ENCODE peak calls at places on chromosomes 12 and 14, in seven cellular contexts. One of them, this sample, is unnamed.
A peak's percentile ranks its signal among the peaks of the same experiment; 100 is the strongest.

GRCh38 chr14:65280653-65281052 is 131.9 kb upstream of the FUT8 start:
- DNase-seq in GM23338: no peak
- DNase-seq in endothelial cell: no peak
- DNase-seq in astrocyte of the cerebellum: no peak
- DNase-seq in brain microvascular endothelial cell: no peak
- DNase-seq in NB4: no peak
- DNase-seq in endothelial cell of umbilical vein: no peak
- DNase-seq in this sample: no peak

GRCh38 chr14:102811254-102811963 is 34.2 kb downstream of the TRAF3 start:
- DNase-seq in brain microvascular endothelial cell: no peak
- DNase-seq in astrocyte of the cerebellum: no peak
- DNase-seq in endothelial cell: no peak
- DNase-seq in NB4: no peak
- DNase-seq in GM23338: no peak
- DNase-seq in endothelial cell of umbilical vein: no peak
- DNase-seq in this sample: peak; percentile 48

GRCh38 chr12:122520676-122521075 is 6.1 kb downstream of the RSRC2 start:
- DNase-seq in astrocyte of the cerebellum: no peak
- DNase-seq in GM23338: no peak
- DNase-seq in endothelial cell: no peak
- DNase-seq in NB4: no peak
- DNase-seq in brain microvascular endothelial cell: no peak
- DNase-seq in endothelial cell of umbilical vein: no peak
- DNase-seq in this sample: no peak

GRCh38 chr14:89365071-89365801 is 51.8 kb downstream of the FOXN3 start:
- DNase-seq in GM23338: no peak
- DNase-seq in brain microvascular endothelial cell: no peak
- DNase-seq in endothelial cell: peak; percentile 23
- DNase-seq in endothelial cell of umbilical vein: no peak
- DNase-seq in astrocyte of the cerebellum: no peak
- DNase-seq in NB4: peak; percentile 89
- DNase-seq in this sample: peak; percentile 92

GRCh38 chr14:80618751-80619329 is 322.7 kb downstream of the CEP128 start:
- DNase-seq in brain microvascular endothelial cell: no peak
- DNase-seq in astrocyte of the cerebellum: no peak
- DNase-seq in NB4: no peak
- DNase-seq in endothelial cell: no peak
- DNase-seq in GM23338: no peak
- DNase-seq in endothelial cell of umbilical vein: no peak
- DNase-seq in this sample: no peak

GRCh38 chr14:103543721-103544626 is 15.0 kb downstream of the TRMT61A start:
- DNase-seq in endothelial cell: no peak
- DNase-seq in GM23338: peak; percentile 44
- DNase-seq in NB4: no peak
- DNase-seq in astrocyte of the cerebellum: no peak
- DNase-seq in brain microvascular endothelial cell: no peak
- DNase-seq in endothelial cell of umbilical vein: no peak
- DNase-seq in this sample: no peak

GRCh38 chr14:95234426-95234825 is 77.1 kb upstream of the DICER1 start:
- DNase-seq in endothelial cell: no peak
- DNase-seq in NB4: no peak
- DNase-seq in brain microvascular endothelial cell: no peak
- DNase-seq in astrocyte of the cerebellum: no peak
- DNase-seq in GM23338: no peak
- DNase-seq in endothelial cell of umbilical vein: no peak
- DNase-seq in this sample: no peak

GRCh38 chr12:4196805-4197420 is 76.6 kb upstream of the CCND2 start:
- DNase-seq in endothelial cell of umbilical vein: no peak
- DNase-seq in GM23338: no peak
- DNase-seq in endothelial cell: no peak
- DNase-seq in NB4: no peak
- DNase-seq in brain microvascular endothelial cell: no peak
- DNase-seq in astrocyte of the cerebellum: no peak
- DNase-seq in this sample: no peak

GRCh38 chr12:106058256-106059182 is 80.2 kb downstream of the NUAK1 start:
- DNase-seq in GM23338: no peak
- DNase-seq in NB4: no peak
- DNase-seq in astrocyte of the cerebellum: peak; percentile 28
- DNase-seq in brain microvascular endothelial cell: peak; percentile 47
- DNase-seq in endothelial cell: no peak
- DNase-seq in endothelial cell of umbilical vein: no peak
- DNase-seq in this sample: no peak

GRCh38 chr14:54681819-54682261 is 114.9 kb downstream of the SAMD4A start:
- DNase-seq in GM23338: no peak
- DNase-seq in astrocyte of the cerebellum: peak; percentile 54
- DNase-seq in NB4: no peak
- DNase-seq in endothelial cell: no peak
- DNase-seq in endothelial cell of umbilical vein: peak; percentile 45
- DNase-seq in brain microvascular endothelial cell: peak; percentile 27
- DNase-seq in this sample: no peak

GRCh38 chr12:49894754-49895153 is 8.9 kb downstream of the FAIM2 start:
- DNase-seq in astrocyte of the cerebellum: no peak
- DNase-seq in NB4: no peak
- DNase-seq in endothelial cell of umbilical vein: no peak
- DNase-seq in endothelial cell: no peak
- DNase-seq in brain microvascular endothelial cell: no peak
- DNase-seq in GM23338: no peak
- DNase-seq in this sample: no peak

GRCh38 chr12:92431146-92431545 is 271.6 kb upstream of the PLEKHG7 start:
- DNase-seq in brain microvascular endothelial cell: no peak
- DNase-seq in endothelial cell: no peak
- DNase-seq in astrocyte of the cerebellum: no peak
- DNase-seq in GM23338: peak; percentile 32
- DNase-seq in NB4: peak; percentile 85
- DNase-seq in endothelial cell of umbilical vein: no peak
- DNase-seq in this sample: peak; percentile 80

GRCh38 chr12:31582155-31582554 is 8.8 kb downstream of the DENND5B start:
- DNase-seq in NB4: no peak
- DNase-seq in endothelial cell of umbilical vein: no peak
- DNase-seq in astrocyte of the cerebellum: no peak
- DNase-seq in GM23338: no peak
- DNase-seq in endothelial cell: no peak
- DNase-seq in brain microvascular endothelial cell: peak; percentile 69
- DNase-seq in this sample: no peak

GRCh38 chr12:34402899-34403705 is 380.8 kb downstream of the ALG10 start:
- DNase-seq in brain microvascular endothelial cell: no peak
- DNase-seq in NB4: no peak
- DNase-seq in GM23338: no peak
- DNase-seq in astrocyte of the cerebellum: no peak
- DNase-seq in endothelial cell of umbilical vein: no peak
- DNase-seq in endothelial cell: peak; percentile 2
- DNase-seq in this sample: no peak

GRCh38 chr14:101500061-101500460 is 61.2 kb upstream of the DIO3 start:
- DNase-seq in NB4: no peak
- DNase-seq in endothelial cell of umbilical vein: no peak
- DNase-seq in astrocyte of the cerebellum: no peak
- DNase-seq in endothelial cell: no peak
- DNase-seq in GM23338: no peak
- DNase-seq in brain microvascular endothelial cell: no peak
- DNase-seq in this sample: no peak
- TF ChIP-seq CTCF in NB4: no peak
- TF ChIP-seq CTCF in endothelial cell of umbilical vein: no peak
- TF ChIP-seq CTCF in astrocyte of the cerebellum: no peak
- TF ChIP-seq CTCF in endothelial cell: no peak
- TF ChIP-seq CTCF in GM23338: no peak
- TF ChIP-seq CTCF in brain microvascular endothelial cell: no peak
- TF ChIP-seq CTCF in this sample: no peak

GRCh38 chr14:76498536-76498935 is 122.6 kb downstream of the ESRRB start:
- DNase-seq in endothelial cell: no peak
- DNase-seq in brain microvascular endothelial cell: no peak
- DNase-seq in GM23338: no peak
- DNase-seq in NB4: no peak
- DNase-seq in endothelial cell of umbilical vein: no peak
- DNase-seq in astrocyte of the cerebellum: no peak
- DNase-seq in this sample: no peak

GRCh38 chr14:76495983-76496382 is 120.0 kb downstream of the ESRRB start:
- DNase-seq in GM23338: no peak
- DNase-seq in NB4: no peak
- DNase-seq in endothelial cell: no peak
- DNase-seq in endothelial cell of umbilical vein: no peak
- DNase-seq in brain microvascular endothelial cell: no peak
- DNase-seq in astrocyte of the cerebellum: no peak
- DNase-seq in this sample: no peak

GRCh38 chr14:76498976-76499375 is 123.0 kb downstream of the ESRRB start:
- DNase-seq in endothelial cell: no peak
- DNase-seq in GM23338: no peak
- DNase-seq in astrocyte of the cerebellum: no peak
- DNase-seq in brain microvascular endothelial cell: no peak
- DNase-seq in endothelial cell of umbilical vein: no peak
- DNase-seq in NB4: no peak
- DNase-seq in this sample: no peak

GRCh38 chr14:76499399-76499798 is 123.5 kb downstream of the ESRRB start:
- DNase-seq in NB4: no peak
- DNase-seq in endothelial cell: no peak
- DNase-seq in GM23338: no peak
- DNase-seq in endothelial cell of umbilical vein: no peak
- DNase-seq in astrocyte of the cerebellum: no peak
- DNase-seq in brain microvascular endothelial cell: no peak
- DNase-seq in this sample: no peak

DNA sequence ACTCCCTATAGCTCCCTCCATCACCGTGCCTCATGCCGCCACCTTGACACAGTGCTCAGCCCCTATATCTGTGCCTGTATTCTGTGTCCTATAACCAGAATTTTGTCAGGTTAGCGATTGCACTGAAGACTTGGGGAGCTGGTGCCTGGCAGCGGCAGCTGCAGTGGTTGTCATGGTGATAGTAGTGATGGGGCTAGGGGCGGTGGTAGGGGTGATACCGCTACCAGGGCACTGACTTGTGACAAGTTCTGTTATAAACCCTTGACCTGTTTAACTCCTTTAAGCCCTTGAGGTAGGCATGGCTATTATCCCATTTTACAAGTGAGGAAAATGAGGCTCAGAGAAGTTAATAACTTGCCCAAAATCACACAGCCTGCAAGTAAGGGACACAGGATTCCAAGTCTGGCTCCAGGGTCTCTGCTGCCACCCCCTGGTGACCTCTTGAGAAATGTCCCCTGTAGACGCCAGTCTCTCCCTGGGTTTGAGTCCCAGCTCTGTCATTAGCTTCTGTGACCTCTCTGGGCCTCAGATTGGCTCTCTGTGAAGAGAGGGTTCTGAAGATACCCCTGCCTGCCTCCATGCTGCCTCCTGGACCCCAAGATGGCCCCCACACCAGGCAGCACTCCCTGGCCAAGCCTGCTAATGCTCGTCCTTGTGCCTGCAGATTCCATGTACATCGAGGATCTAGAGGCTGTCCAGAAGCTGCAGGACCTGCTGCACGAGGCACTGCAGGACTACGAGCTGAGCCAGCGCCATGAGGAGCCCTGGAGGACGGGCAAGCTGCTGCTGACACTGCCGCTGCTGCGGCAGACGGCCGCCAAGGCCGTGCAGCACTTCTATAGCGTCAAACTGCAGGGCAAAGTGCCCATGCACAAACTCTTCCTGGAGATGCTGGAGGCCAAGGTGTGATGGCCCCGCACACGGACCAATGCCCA is 121.9 kb downstream of the ESRRB start:
- DNase-seq in brain microvascular endothelial cell: no peak
- DNase-seq in NB4: peak; percentile 33
- DNase-seq in astrocyte of the cerebellum: no peak
- DNase-seq in GM23338: peak; percentile 55
- DNase-seq in endothelial cell of umbilical vein: no peak
- DNase-seq in endothelial cell: no peak
- DNase-seq in this sample: no peak
- TF ChIP-seq CTCF in brain microvascular endothelial cell: no peak
- TF ChIP-seq CTCF in NB4: peak; percentile 47
- TF ChIP-seq CTCF in astrocyte of the cerebellum: no peak
- TF ChIP-seq CTCF in GM23338: peak; percentile 52
- TF ChIP-seq CTCF in endothelial cell of umbilical vein: no peak
- TF ChIP-seq CTCF in endothelial cell: no peak
- TF ChIP-seq CTCF in this sample: peak; percentile 18

GRCh38 chr14:23481362-23481970 is 12.0 kb downstream of the NGDN start:
- DNase-seq in astrocyte of the cerebellum: no peak
- DNase-seq in NB4: peak; percentile 25
- DNase-seq in endothelial cell: peak; percentile 26
- DNase-seq in GM23338: peak; percentile 83
- DNase-seq in brain microvascular endothelial cell: no peak
- DNase-seq in endothelial cell of umbilical vein: peak; percentile 6
- DNase-seq in this sample: no peak

GRCh38 chr14:23485311-23485710 is 15.8 kb downstream of the NGDN start:
- DNase-seq in astrocyte of the cerebellum: no peak
- DNase-seq in GM23338: peak; percentile 54
- DNase-seq in brain microvascular endothelial cell: no peak
- DNase-seq in endothelial cell: no peak
- DNase-seq in NB4: no peak
- DNase-seq in endothelial cell of umbilical vein: no peak
- DNase-seq in this sample: no peak

GRCh38 chr14:23483216-23483854 is 13.8 kb downstream of the NGDN start:
- DNase-seq in GM23338: peak; percentile 93
- DNase-seq in astrocyte of the cerebellum: no peak
- DNase-seq in brain microvascular endothelial cell: peak; percentile 11
- DNase-seq in NB4: peak; percentile 13
- DNase-seq in endothelial cell of umbilical vein: no peak
- DNase-seq in endothelial cell: peak; percentile 57
- DNase-seq in this sample: peak; percentile 25

GRCh38 chr14:23482814-23483128 is 13.3 kb downstream of the NGDN start:
- DNase-seq in astrocyte of the cerebellum: no peak
- DNase-seq in NB4: no peak
- DNase-seq in brain microvascular endothelial cell: no peak
- DNase-seq in endothelial cell: no peak
- DNase-seq in GM23338: no peak
- DNase-seq in endothelial cell of umbilical vein: no peak
- DNase-seq in this sample: no peak

GRCh38 chr14:23481992-23482813 is 12.7 kb downstream of the NGDN start:
- DNase-seq in brain microvascular endothelial cell: no peak
- DNase-seq in GM23338: peak; percentile 73
- DNase-seq in endothelial cell: no peak
- DNase-seq in endothelial cell of umbilical vein: no peak
- DNase-seq in astrocyte of the cerebellum: no peak
- DNase-seq in NB4: no peak
- DNase-seq in this sample: no peak
- TF ChIP-seq CTCF in brain microvascular endothelial cell: no peak
- TF ChIP-seq CTCF in GM23338: peak; percentile 71
- TF ChIP-seq CTCF in endothelial cell: peak; percentile 15
- TF ChIP-seq CTCF in endothelial cell of umbilical vein: no peak
- TF ChIP-seq CTCF in astrocyte of the cerebellum: no peak
- TF ChIP-seq CTCF in NB4: no peak
- TF ChIP-seq CTCF in this sample: no peak

DNA sequence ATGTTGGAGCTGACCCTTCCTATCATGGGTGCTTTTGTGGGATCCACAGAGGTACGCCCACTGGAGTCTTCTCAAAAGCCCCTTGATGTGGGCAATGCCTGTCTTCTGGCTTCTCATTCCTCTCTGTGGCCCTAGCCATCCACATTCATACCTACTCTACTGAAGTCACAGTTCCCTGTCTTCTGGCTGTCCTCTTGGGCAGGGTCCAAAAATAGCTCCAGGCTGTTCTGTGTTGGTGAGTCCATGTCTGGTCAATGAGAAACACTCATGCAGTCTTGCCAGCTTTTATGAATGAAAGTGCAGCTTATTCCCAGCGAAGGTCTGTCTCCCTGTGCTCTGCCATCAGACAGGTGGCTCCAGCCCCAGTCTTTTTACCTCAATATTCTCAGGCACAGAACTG is 135.9 kb upstream of the MDM1 start:
- DNase-seq in astrocyte of the cerebellum: no peak
- DNase-seq in endothelial cell of umbilical vein: no peak
- DNase-seq in NB4: no peak
- DNase-seq in endothelial cell: no peak
- DNase-seq in GM23338: no peak
- DNase-seq in brain microvascular endothelial cell: no peak
- DNase-seq in this sample: no peak
- TF ChIP-seq CTCF in astrocyte of the cerebellum: no peak
- TF ChIP-seq CTCF in endothelial cell of umbilical vein: no peak
- TF ChIP-seq CTCF in NB4: no peak
- TF ChIP-seq CTCF in endothelial cell: no peak
- TF ChIP-seq CTCF in GM23338: no peak
- TF ChIP-seq CTCF in brain microvascular endothelial cell: no peak
- TF ChIP-seq CTCF in this sample: no peak